ENCODE peak calls at places on chromosome 7, in six cellular contexts. E is Caco-2, C is heart right ventricle, N is heart left ventricle, T is SJSA1, K is esophagus muscularis mucosa. U is an unnamed sample.

GRCh38 chr7:128318696-128319095 is 25.0 kb downstream of the RBM28 start:
- DNase-seq in T (no peak), N (no peak), E (no peak), K (no peak), C (no peak), U (no peak)

GRCh38 chr7:15709978-15710377 is 23.5 kb upstream of the MEOX2 start:
- DNase-seq in N (no peak), E (no peak), K (no peak), T (no peak), C (no peak), U (no peak)

GRCh38 chr7:117014673-117015133 is 61.4 kb downstream of the ST7 start:
- DNase-seq in K (no peak), C (peak; percentile 27), N (peak; percentile 72), T (no peak), E (no peak), U (no peak)

GRCh38 chr7:103074519-103075336 is at the start of the genes ARMC10 and FBXL13:
- DNase-seq in T (peak; percentile 84), N (peak; percentile 90), C (peak; percentile 90), E (peak; percentile 95), K (peak; percentile 98), U (peak; percentile 68)

GRCh38 chr7:15433154-15433553 is 128.7 kb downstream of the AGMO start:
- DNase-seq in C (no peak), K (no peak), N (no peak), E (no peak), T (no peak), U (no peak)

GRCh38 chr7:6480323-6480660 is 32.5 kb upstream of the DAGLB start:
- DNase-seq in K (no peak), C (no peak), E (no peak), T (no peak), N (no peak), U (no peak)

GRCh38 chr7:139641337-139641992 is 118.0 kb downstream of the CLEC2L start:
- DNase-seq in N (no peak), E (no peak), K (no peak), T (no peak), C (no peak), U (no peak)

GRCh38 chr7:21193895-21194294 is 234.0 kb upstream of the SP4 start:
- DNase-seq in C (no peak), K (no peak), E (no peak), N (no peak), T (no peak), U (no peak)

GRCh38 chr7:138885383-138886147 is 87.6 kb upstream of the ATP6V0A4 start:
- DNase-seq in C (no peak), N (no peak), E (peak; percentile 14), T (no peak), K (no peak), U (no peak)

GRCh38 chr7:19397917-19398316 is 252.7 kb upstream of the FERD3L start:
- DNase-seq in K (no peak), C (no peak), E (no peak), T (no peak), N (no peak), U (no peak)

GRCh38 chr7:151377406-151377805 is 32.4 kb downstream of the WDR86 start:
- DNase-seq in E (no peak), N (no peak), T (no peak), K (no peak), C (no peak), U (no peak)

GRCh38 chr7:133545613-133546012 is 292.7 kb downstream of the EXOC4 start:
- DNase-seq in T (no peak), C (no peak), N (no peak), E (no peak), K (no peak), U (no peak)

GRCh38 chr7:156889089-156889488 is 3.9 kb downstream of the LMBR1 start:
- DNase-seq in K (no peak), T (no peak), E (no peak), N (no peak), C (no peak), U (no peak)

GRCh38 chr7:157903715-157904114 is 566.9 kb downstream of the DNAJB6 start:
- DNase-seq in N (no peak), C (no peak), T (no peak), K (no peak), E (no peak), U (no peak)

GRCh38 chr7:105773030-105773460 is 103.4 kb downstream of the ATXN7L1 start:
- DNase-seq in K (no peak), E (no peak), C (no peak), N (no peak), T (no peak), U (no peak)

GRCh38 chr7:22983257-22983855 is 30.6 kb downstream of the HYCC1 start:
- DNase-seq in C (no peak), T (no peak), N (no peak), K (no peak), E (no peak), U (no peak)

GRCh38 chr7:44796034-44796503 is 412 bp upstream of the PPIA start:
- DNase-seq in T (no peak), E (no peak), N (no peak), C (no peak), K (no peak), U (no peak)

GRCh38 chr7:2796358-2797352 is 47.5 kb downstream of the GNA12 start:
- DNase-seq in C (peak; percentile 59), T (no peak), K (no peak), N (peak; percentile 82), E (no peak), U (no peak)

GRCh38 chr7:92292981-92293380 is 47.2 kb downstream of the ANKIB1 start:
- DNase-seq in T (no peak), N (no peak), C (no peak), K (no peak), E (no peak), U (no peak)

GRCh38 chr7:38393874-38394273 is 120.4 kb upstream of the TARP start:
- DNase-seq in K (no peak), E (no peak), C (no peak), N (no peak), T (no peak), U (no peak)

GRCh38 chr7:116438274-116438673 is 61.3 kb upstream of the CAV2 start:
- DNase-seq in C (no peak), T (no peak), E (peak; percentile 47), N (no peak), K (no peak), U (no peak)

GRCh38 chr7:117895271-117895670 is 22.0 kb upstream of the CTTNBP2 start:
- DNase-seq in C (no peak), E (peak; percentile 12), N (no peak), K (no peak), T (no peak), U (no peak)

GRCh38 chr7:66330961-66331360 is 125.8 kb downstream of the TPST1 start:
- DNase-seq in N (peak; percentile 73), K (no peak), T (no peak), C (peak; percentile 39), E (no peak), U (no peak)

GRCh38 chr7:155830961-155831806 is 18.9 kb upstream of the SHH start:
- DNase-seq in N (no peak), K (no peak), E (no peak), C (no peak), T (no peak), U (no peak)

GRCh38 chr7:133853706-133854276 is 273.3 kb upstream of the LRGUK start:
- DNase-seq in K (no peak), N (no peak), T (peak; percentile 82), E (peak; percentile 60), C (no peak), U (peak; percentile 33)

GRCh38 chr7:131068604-131069021 is 259.1 kb upstream of the MKLN1 start:
- DNase-seq in C (no peak), T (no peak), E (no peak), N (no peak), K (no peak), U (no peak)

GRCh38 chr7:8305625-8306388 is 43.8 kb upstream of the ICA1 start:
- DNase-seq in T (no peak), E (no peak), C (no peak), N (no peak), K (no peak), U (no peak)

GRCh38 chr7:8305104-8305503 is 43.1 kb upstream of the ICA1 start:
- DNase-seq in N (no peak), K (no peak), C (no peak), T (no peak), E (no peak), U (no peak)

DNA sequence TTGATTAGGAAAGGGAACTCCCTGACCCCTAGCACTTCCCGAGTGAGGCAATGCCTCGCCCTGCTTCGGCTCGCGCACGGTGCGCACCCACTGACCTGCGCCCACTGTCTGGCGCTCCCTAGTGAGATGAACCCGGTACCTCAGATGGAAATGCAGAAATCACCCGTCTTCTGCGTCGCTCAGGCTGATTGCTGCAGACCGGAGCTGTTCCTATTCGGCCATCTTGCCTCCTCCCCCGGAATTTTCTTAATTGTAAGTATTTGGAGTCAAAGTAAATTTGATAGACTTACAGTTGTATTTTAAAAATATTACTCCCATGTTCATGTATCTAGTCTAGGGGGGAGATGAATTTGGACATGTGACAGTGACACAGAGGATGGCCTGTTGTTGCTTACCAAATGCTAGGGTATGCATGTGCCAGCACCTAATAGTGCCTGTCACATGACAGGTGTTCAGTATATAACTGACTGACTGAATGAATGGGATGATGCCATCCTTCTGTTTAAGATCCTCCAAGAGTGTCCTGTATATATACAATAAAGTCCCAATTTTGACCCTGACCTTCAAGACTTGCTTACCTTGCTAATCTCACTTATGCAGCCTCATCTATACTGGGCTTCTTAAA is 42.0 kb upstream of the ICA1 start:
- DNase-seq in C (no peak), T (no peak), E (peak; percentile 77), K (no peak), N (no peak), U (no peak)
- H3K4me3 ChIP-seq in C (no peak overlapping the region), T (no peak overlapping the region), E (peak overlapping the region; percentile 45), K (no peak overlapping the region), N (no peak overlapping the region), U (no peak overlapping the region)

GRCh38 chr7:149527414-149527813 is 29.8 kb upstream of the ZNF746 start:
- DNase-seq in E (no peak), K (no peak), N (no peak), T (no peak), C (no peak), U (no peak)

GRCh38 chr7:149529136-149529718 is 31.6 kb upstream of the ZNF746 start:
- DNase-seq in N (no peak), C (no peak), T (no peak), E (no peak), K (no peak), U (no peak)

GRCh38 chr7:149532654-149533053 is 35.0 kb upstream of the ZNF746 start:
- DNase-seq in N (no peak), E (no peak), C (no peak), K (no peak), T (no peak), U (no peak)
- H3K9me3 ChIP-seq in N (peaks cover 54% of the 10 kb centered on the region), E (peaks cover 39% of the 10 kb centered on the region), C (peaks cover 43% of the 10 kb centered on the region), K (peaks cover 31% of the 10 kb centered on the region), T (peaks cover 21% of the 10 kb centered on the region), U (peaks cover 6% of the 10 kb centered on the region)

GRCh38 chr7:34991938-34992840 is 45.1 kb downstream of the DPY19L1 start:
- DNase-seq in N (no peak), E (no peak), K (no peak), C (no peak), T (no peak), U (no peak)
- H3K4me3 ChIP-seq in N (no peak overlapping the region), E (no peak overlapping the region), K (no peak overlapping the region), C (peak overlapping the region; percentile 13), T (no peak overlapping the region), U (no peak overlapping the region)

DNA sequence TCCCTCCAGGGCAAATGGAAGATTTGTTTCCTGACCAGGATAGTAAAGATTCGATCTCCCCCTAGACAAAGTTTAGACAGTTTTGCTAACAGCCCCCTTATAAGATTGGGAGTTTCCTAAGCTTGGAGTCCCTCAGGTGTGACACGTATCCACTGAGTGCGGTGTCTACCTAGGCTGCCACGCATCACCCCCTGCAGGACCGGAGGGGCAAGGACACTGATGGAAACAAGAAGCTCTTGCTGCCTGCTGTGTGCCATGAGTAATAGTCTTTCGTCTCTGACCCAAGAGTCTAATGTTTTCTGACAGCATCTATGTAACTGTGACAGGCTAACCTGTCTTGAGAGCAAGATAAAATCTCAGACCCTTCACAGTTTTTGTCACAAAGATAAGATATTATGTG is 173.5 kb downstream of the SEMA3E start:
- DNase-seq in C (no peak), N (no peak), K (no peak), T (no peak), E (peak; percentile 58), U (no peak)
- H3K9me3 ChIP-seq in C (no peaks in the 10 kb centered on the region), N (no peaks in the 10 kb centered on the region), K (no peaks in the 10 kb centered on the region), T (no peaks in the 10 kb centered on the region), E (no peaks in the 10 kb centered on the region), U (no peaks in the 10 kb centered on the region)